ENCODE peak calls at places on chromosomes 3 and 15, in five cellular contexts. One of them, this sample, is unnamed.

GRCh38 chr15:81163961-81164800 is 30.1 kb downstream of the CFAP161 start:
- DNase-seq in GM12878: no peak
- DNase-seq in H1: no peak
- DNase-seq in HepG2: no peak
- DNase-seq in K562: peak
- DNase-seq in this sample: no peak

GRCh38 chr15:83108266-83109219 is 1.1 kb downstream of the TM6SF1 start:
- DNase-seq in GM12878: peak
- DNase-seq in H1: no peak
- DNase-seq in HepG2: no peak
- DNase-seq in K562: no peak
- DNase-seq in this sample: no peak

GRCh38 chr3:143276592-143276991 is 157.0 kb downstream of the CHST2 start:
- DNase-seq in GM12878: no peak
- DNase-seq in H1: no peak
- DNase-seq in HepG2: no peak
- DNase-seq in K562: no peak
- DNase-seq in this sample: no peak

GRCh38 chr3:56157693-56158092 is 310.6 kb downstream of the ERC2 start:
- DNase-seq in GM12878: peak
- DNase-seq in H1: no peak
- DNase-seq in HepG2: no peak
- DNase-seq in K562: no peak
- DNase-seq in this sample: no peak

GRCh38 chr3:141335531-141336042 is 32.7 kb upstream of the ZBTB38 start:
- DNase-seq in GM12878: no peak
- DNase-seq in H1: no peak
- DNase-seq in HepG2: no peak
- DNase-seq in K562: no peak
- DNase-seq in this sample: no peak

GRCh38 chr3:197583371-197583770 is 27.6 kb upstream of the BDH1 start:
- DNase-seq in GM12878: no peak
- DNase-seq in H1: no peak
- DNase-seq in HepG2: no peak
- DNase-seq in K562: no peak
- DNase-seq in this sample: no peak

GRCh38 chr3:106825962-106826605 is 551.2 kb upstream of the CCDC54 start:
- DNase-seq in GM12878: no peak
- DNase-seq in H1: no peak
- DNase-seq in HepG2: no peak
- DNase-seq in K562: no peak
- DNase-seq in this sample: no peak

GRCh38 chr15:75306188-75306587 is 23.6 kb downstream of the GOLGA6D start:
- DNase-seq in GM12878: no peak
- DNase-seq in H1: no peak
- DNase-seq in HepG2: no peak
- DNase-seq in K562: no peak
- DNase-seq in this sample: no peak

GRCh38 chr3:195905970-195906864 is 2.1 kb downstream of the TNK2 start:
- DNase-seq in GM12878: no peak
- DNase-seq in H1: no peak
- DNase-seq in HepG2: no peak
- DNase-seq in K562: no peak
- DNase-seq in this sample: no peak

GRCh38 chr15:49134683-49135341 is 20.6 kb downstream of the COPS2 start:
- DNase-seq in GM12878: no peak
- DNase-seq in H1: no peak
- DNase-seq in HepG2: no peak
- DNase-seq in K562: no peak
- DNase-seq in this sample: no peak

GRCh38 chr3:109177888-109178287 is 41.4 kb downstream of the C3orf85 start:
- DNase-seq in GM12878: no peak
- DNase-seq in H1: no peak
- DNase-seq in HepG2: no peak
- DNase-seq in K562: no peak
- DNase-seq in this sample: no peak

GRCh38 chr3:82796765-82797164 is 1035.3 kb upstream of the GBE1 start:
- DNase-seq in GM12878: no peak
- DNase-seq in H1: no peak
- DNase-seq in HepG2: no peak
- DNase-seq in K562: no peak
- DNase-seq in this sample: no peak

GRCh38 chr3:82807781-82808180 is 1046.3 kb upstream of the GBE1 start:
- DNase-seq in GM12878: no peak
- DNase-seq in H1: no peak
- DNase-seq in HepG2: no peak
- DNase-seq in K562: no peak
- DNase-seq in this sample: no peak

GRCh38 chr3:82800248-82800647 is 1038.8 kb upstream of the GBE1 start:
- DNase-seq in GM12878: no peak
- DNase-seq in H1: no peak
- DNase-seq in HepG2: no peak
- DNase-seq in K562: no peak
- DNase-seq in this sample: no peak

DNA sequence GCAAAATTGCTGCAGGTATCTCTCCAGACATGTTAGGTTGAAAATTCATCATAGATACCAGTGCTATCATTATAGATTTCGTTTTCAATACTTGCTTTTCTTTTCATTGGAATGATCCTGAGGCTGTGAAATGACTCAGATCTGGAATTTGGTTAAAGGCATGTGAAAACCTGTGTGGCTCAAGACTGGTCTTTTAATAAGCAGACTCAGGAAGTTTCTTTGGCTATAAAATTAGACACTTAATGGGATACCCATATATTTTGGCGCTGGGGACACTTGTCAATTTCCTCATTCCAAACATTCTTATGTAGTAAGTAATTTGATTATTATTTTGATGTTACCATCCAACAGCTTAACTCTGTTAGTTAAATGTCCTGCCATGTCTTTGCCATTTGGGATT is 1041.1 kb upstream of the GBE1 start:
- DNase-seq in GM12878: no peak
- DNase-seq in H1: no peak
- DNase-seq in HepG2: no peak
- DNase-seq in K562: no peak
- DNase-seq in this sample: no peak
- TF ChIP-seq CEBPB in GM12878: no peak
- TF ChIP-seq CEBPB in H1: no peak
- TF ChIP-seq CEBPB in HepG2: no peak
- TF ChIP-seq CEBPB in K562: no peak
- TF ChIP-seq CEBPB in this sample: no peak

GRCh38 chr3:171286580-171287249 is 173.5 kb downstream of the TNIK start:
- DNase-seq in GM12878: peak
- DNase-seq in H1: no peak
- DNase-seq in HepG2: peak
- DNase-seq in K562: no peak
- DNase-seq in this sample: no peak
- TF ChIP-seq JUND in GM12878: no peak
- TF ChIP-seq JUND in H1: no peak
- TF ChIP-seq JUND in HepG2: no peak
- TF ChIP-seq JUND in K562: no peak
- TF ChIP-seq JUND in this sample: no peak

DNA sequence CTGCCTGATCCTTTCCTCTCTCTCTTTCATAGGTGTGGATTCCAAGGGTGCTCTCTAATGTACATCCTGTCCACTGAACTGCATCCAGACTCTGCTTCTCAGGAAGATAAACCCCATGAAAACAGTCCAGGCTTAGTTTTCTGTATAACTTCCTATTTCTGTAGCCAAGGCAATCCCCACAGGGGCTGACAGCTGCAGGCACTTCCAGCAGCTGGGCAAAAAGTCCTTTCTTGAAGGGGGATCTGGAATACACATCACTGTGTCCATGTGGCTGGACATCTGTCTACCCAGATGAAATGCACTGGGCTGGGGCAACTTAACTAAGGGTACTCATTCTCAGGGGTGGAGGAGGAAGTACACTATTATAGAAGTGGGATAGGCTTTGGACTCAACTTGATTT is 72.2 kb downstream of the NR1D2 start:
- DNase-seq in GM12878: no peak
- DNase-seq in H1: no peak
- DNase-seq in HepG2: no peak
- DNase-seq in K562: no peak
- DNase-seq in this sample: no peak
- TF ChIP-seq CEBPB in GM12878: no peak
- TF ChIP-seq CEBPB in H1: no peak
- TF ChIP-seq CEBPB in HepG2: no peak
- TF ChIP-seq CEBPB in K562: no peak
- TF ChIP-seq CEBPB in this sample: no peak

DNA sequence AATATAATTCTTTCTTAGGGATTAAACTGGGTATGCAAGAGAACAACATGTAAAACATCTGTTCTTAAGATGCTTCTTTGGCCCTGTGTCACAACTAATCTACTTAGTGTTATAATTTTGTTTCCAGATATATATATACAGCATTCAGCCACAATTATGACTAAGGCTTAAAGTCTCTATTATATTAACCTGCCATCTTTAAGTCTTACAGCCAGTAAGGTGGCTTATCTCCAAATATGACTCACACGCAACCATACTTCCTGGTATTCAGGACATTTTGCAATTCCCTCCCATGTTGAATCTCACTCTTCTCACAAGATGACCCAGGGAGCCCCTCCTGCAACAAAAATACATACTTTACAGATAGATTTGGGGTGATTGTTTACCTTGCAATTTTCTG is 6.6 kb upstream of the KBTBD8 start:
- DNase-seq in GM12878: no peak
- DNase-seq in H1: no peak
- DNase-seq in HepG2: no peak
- DNase-seq in K562: peak
- DNase-seq in this sample: no peak
- TF ChIP-seq JUND in GM12878: no peak
- TF ChIP-seq JUND in H1: no peak
- TF ChIP-seq JUND in HepG2: no peak
- TF ChIP-seq JUND in K562: peak
- TF ChIP-seq JUND in this sample: no peak

GRCh38 chr3:23259515-23259914 is 56.4 kb downstream of the UBE2E2 start:
- DNase-seq in GM12878: no peak
- DNase-seq in H1: no peak
- DNase-seq in HepG2: no peak
- DNase-seq in K562: no peak
- DNase-seq in this sample: no peak

GRCh38 chr3:23263796-23264195 is 60.7 kb downstream of the UBE2E2 start:
- DNase-seq in GM12878: no peak
- DNase-seq in H1: no peak
- DNase-seq in HepG2: no peak
- DNase-seq in K562: no peak
- DNase-seq in this sample: no peak

DNA sequence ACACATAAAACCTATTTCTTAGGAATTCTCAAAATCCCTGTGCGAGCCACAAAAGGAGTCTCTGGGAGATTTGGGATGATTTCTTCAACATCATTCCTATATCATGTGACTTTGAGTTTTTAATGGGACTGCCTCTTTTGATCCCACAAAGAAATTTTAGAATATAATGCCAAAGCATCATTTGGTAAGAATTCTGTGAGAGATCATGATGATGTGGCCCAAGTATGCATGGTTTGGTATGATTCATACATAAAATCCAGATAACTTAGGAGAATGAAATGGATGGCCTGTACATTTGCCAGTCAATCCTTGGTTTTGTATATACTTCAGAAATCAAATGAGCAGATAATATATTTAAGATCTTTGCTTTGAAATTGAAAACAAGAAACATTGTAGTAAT is 61.3 kb downstream of the UBE2E2 start:
- DNase-seq in GM12878: no peak
- DNase-seq in H1: no peak
- DNase-seq in HepG2: no peak
- DNase-seq in K562: no peak
- DNase-seq in this sample: no peak
- TF ChIP-seq CEBPB in GM12878: no peak
- TF ChIP-seq CEBPB in H1: no peak
- TF ChIP-seq CEBPB in HepG2: no peak
- TF ChIP-seq CEBPB in K562: no peak
- TF ChIP-seq CEBPB in this sample: no peak

This sample was measured in HCT116.